ENCODE peak calls at places on chromosome X, in eight cellular contexts. B is breast epithelium; P is SHP77; Y is NCI-H1092; G is stimulated activated CD4-positive, alpha-beta T cell treated with anti-CD3 and anti-CD28 coated beads, Interleukin-12 subunit alpha, Interleukin-12 subunit beta, amount 100 ng/mL, for 48 hours; A is H4; J is fibroblast of mammary gland; H is A673. M is an unnamed sample.
A peak's percentile ranks its signal among the peaks of the same experiment; 100 is the strongest.

GRCh38 chrX:101206471-101206870 is 13.1 kb upstream of the DRP2 start:
- DNase-seq in G (no peak), H (peak; percentile 53), B (no peak), P (peak; percentile 10), Y (no peak), J (peak; percentile 64), A (peak; percentile 36), M (peak; percentile 67)

GRCh38 chrX:114619874-114620273 is 36.0 kb downstream of the HTR2C start:
- DNase-seq in B (no peak), J (peak; percentile 8), Y (no peak), G (no peak), P (no peak), H (peak; percentile 10), A (no peak), M (peak; percentile 1)

GRCh38 chrX:23554304-23554703 is 113.0 kb upstream of the PRDX4 start:
- DNase-seq in A (peak; percentile 48), J (peak; percentile 56), H (peak; percentile 49), P (peak; percentile 2), Y (peak; percentile 40), G (no peak), B (no peak), M (peak; percentile 64)

GRCh38 chrX:151825927-151826471 is 86.7 kb upstream of the MAGEA4 start:
- DNase-seq in H (peak; percentile 14), B (no peak), A (peak; percentile 76), P (no peak), J (peak; percentile 89), Y (no peak), G (no peak), M (peak; percentile 87)

GRCh38 chrX:7159132-7159861 is 11.3 kb upstream of the PUDP start:
- DNase-seq in J (peak; percentile 20), Y (no peak), P (no peak), G (no peak), B (no peak), H (no peak), A (peak; percentile 43), M (peak; percentile 2)

GRCh38 chrX:54024350-54024749 is 19.9 kb downstream of the PHF8 start:
- DNase-seq in Y (no peak), B (no peak), A (no peak), G (no peak), H (no peak), J (no peak), P (no peak), M (no peak)

GRCh38 chrX:40012800-40013682 is 84.7 kb downstream of the BCOR start:
- DNase-seq in H (peak; percentile 49), P (peak; percentile 45), B (peak; percentile 58), J (peak; percentile 59), Y (peak; percentile 69), G (no peak), A (peak; percentile 60), M (peak; percentile 59)

GRCh38 chrX:111874241-111874640 is 1.7 kb upstream of the TRPC5OS start:
- DNase-seq in Y (no peak), P (no peak), G (no peak), B (no peak), J (no peak), H (peak; percentile 75), A (no peak), M (no peak)

GRCh38 chrX:116281106-116281505 is 110.6 kb downstream of the AGTR2 start:
- DNase-seq in P (no peak), Y (no peak), J (no peak), B (no peak), G (no peak), A (no peak), H (no peak), M (no peak)

GRCh38 chrX:38968344-38968743 is 167.1 kb downstream of the MID1IP1 start:
- DNase-seq in H (no peak), G (no peak), P (no peak), A (no peak), Y (no peak), B (no peak), J (peak; percentile 22), M (peak; percentile 7)

GRCh38 chrX:74449322-74449936 is 28.1 kb downstream of the SLC16A2 start:
- DNase-seq in B (peak; percentile 51), H (peak; percentile 24), A (peak; percentile 53), G (no peak), Y (no peak), J (no peak), P (no peak), M (no peak)

GRCh38 chrX:93538575-93538974 is 134.8 kb downstream of the NAP1L3 start:
- DNase-seq in P (no peak), A (no peak), G (no peak), Y (no peak), H (peak; percentile 19), J (peak; percentile 8), B (no peak), M (no peak)

GRCh38 chrX:10360121-10360520 is 203.3 kb downstream of the CLCN4 start:
- DNase-seq in A (no peak), P (no peak), G (no peak), H (no peak), B (no peak), Y (no peak), J (peak; percentile 6), M (no peak)

GRCh38 chrX:42686706-42687105 is 91.3 kb downstream of the PPP1R2C start:
- DNase-seq in P (no peak), G (no peak), H (no peak), J (peak; percentile 63), Y (no peak), A (no peak), B (no peak), M (peak; percentile 20)

GRCh38 chrX:25007059-25008053 is 8.4 kb downstream of the ARX start:
- DNase-seq in B (no peak), A (no peak), G (no peak), Y (no peak), J (no peak), H (no peak), P (no peak), M (no peak)

GRCh38 chrX:5617666-5618065 is 611.0 kb downstream of the NLGN4X start:
- DNase-seq in H (no peak), P (no peak), B (no peak), A (no peak), G (no peak), J (no peak), Y (no peak), M (no peak)

GRCh38 chrX:111131572-111131971 is 35.6 kb downstream of the PAK3 start:
- DNase-seq in A (peak; percentile 68), B (no peak), Y (no peak), G (no peak), P (no peak), H (no peak), J (peak; percentile 8), M (peak; percentile 0)

GRCh38 chrX:117768861-117769604 is 347.6 kb downstream of the KLHL13 start:
- DNase-seq in J (no peak), B (no peak), H (no peak), Y (no peak), A (no peak), P (no peak), G (no peak), M (no peak)

GRCh38 chrX:29787666-29788065 is 427.7 kb upstream of the MAGEB2 start:
- DNase-seq in A (no peak), B (no peak), P (no peak), Y (no peak), J (no peak), H (no peak), G (no peak), M (peak; percentile 19)

GRCh38 chrX:17081969-17082368 is 135.5 kb downstream of the REPS2 start:
- DNase-seq in P (no peak), Y (no peak), J (no peak), H (no peak), B (no peak), G (no peak), A (no peak), M (no peak)

GRCh38 chrX:103175944-103176753 is 38.8 kb upstream of the BEX4 start:
- DNase-seq in B (peak; percentile 60), A (peak; percentile 36), Y (no peak), P (peak; percentile 1), G (peak; percentile 30), J (peak; percentile 50), H (peak; percentile 66), M (peak; percentile 62)

GRCh38 chrX:105273326-105273725 is 52.8 kb upstream of the TEX13A start:
- DNase-seq in H (no peak), A (no peak), B (no peak), Y (no peak), J (no peak), G (no peak), P (no peak), M (no peak)

GRCh38 chrX:78514852-78515251 is 144.3 kb downstream of the RTL3 start:
- DNase-seq in Y (no peak), H (no peak), G (no peak), B (no peak), P (no peak), A (no peak), J (peak; percentile 3), M (no peak)

GRCh38 chrX:71542411-71542810 is 9.5 kb downstream of the OGT start:
- DNase-seq in Y (no peak), J (peak; percentile 79), P (no peak), B (no peak), H (peak; percentile 15), G (no peak), A (no peak), M (peak; percentile 76)

GRCh38 chrX:24799565-24799964 is 105.8 kb downstream of the POLA1 start:
- DNase-seq in A (no peak), H (peak; percentile 22), G (no peak), Y (no peak), P (no peak), J (no peak), B (no peak), M (no peak)

GRCh38 chrX:83469551-83469950 is 38.5 kb upstream of the POU3F4 start:
- DNase-seq in B (no peak), H (peak; percentile 31), G (no peak), A (peak; percentile 12), J (peak; percentile 5), P (no peak), Y (no peak), M (peak; percentile 0)

GRCh38 chrX:105837227-105837626 is 14.9 kb downstream of the NRK start:
- DNase-seq in B (peak; percentile 50), J (peak; percentile 86), G (no peak), P (no peak), H (no peak), Y (no peak), A (peak; percentile 91), M (peak; percentile 90)

GRCh38 chrX:103212749-103213457 is 2.0 kb upstream of the BEX4 start:
- DNase-seq in P (no peak), Y (no peak), B (no peak), J (no peak), A (no peak), H (no peak), G (no peak), M (no peak)

GRCh38 chrX:71017396-71017939 is 50.7 kb downstream of the SNX12 start:
- DNase-seq in B (no peak), Y (no peak), P (no peak), A (no peak), G (no peak), J (no peak), H (no peak), M (peak; percentile 4)

M was measured in fibroblast of pulmonary artery.